ENCODE peak calls at places on chromosomes 13 and 19, in ten cellular contexts. One of them, this sample, is unnamed.

GRCh38 chr19:17205237-17206140 is 9.7 kb upstream of the USE1 start:
- DNase-seq in neuronal stem cell: no peak
- DNase-seq in GM12878: no peak
- DNase-seq in mammary epithelial cell: peak; percentile 23
- DNase-seq in CD8-positive, alpha-beta memory T cell: peak; percentile 49
- DNase-seq in tibial artery: no peak
- DNase-seq in A549: peak; percentile 72
- DNase-seq in psoas muscle: no peak
- DNase-seq in cardiac muscle cell: peak; percentile 72
- DNase-seq in uterus: no peak
- DNase-seq in this sample: peak; percentile 30

GRCh38 chr19:4606921-4607678 is 32.2 kb upstream of the TNFAIP8L1 start:
- DNase-seq in mammary epithelial cell: no peak
- DNase-seq in psoas muscle: peak; percentile 50
- DNase-seq in tibial artery: no peak
- DNase-seq in uterus: peak; percentile 20
- DNase-seq in neuronal stem cell: peak; percentile 75
- DNase-seq in cardiac muscle cell: peak; percentile 65
- DNase-seq in GM12878: no peak
- DNase-seq in A549: no peak
- DNase-seq in CD8-positive, alpha-beta memory T cell: no peak
- DNase-seq in this sample: no peak

GRCh38 chr19:16061943-16062342 is 14.4 kb upstream of the TPM4 start:
- DNase-seq in tibial artery: no peak
- DNase-seq in A549: no peak
- DNase-seq in cardiac muscle cell: no peak
- DNase-seq in mammary epithelial cell: no peak
- DNase-seq in CD8-positive, alpha-beta memory T cell: peak; percentile 75
- DNase-seq in GM12878: no peak
- DNase-seq in psoas muscle: no peak
- DNase-seq in neuronal stem cell: no peak
- DNase-seq in uterus: no peak
- DNase-seq in this sample: peak; percentile 41

GRCh38 chr19:55508120-55508519 is 19.9 kb downstream of the SSC5D start:
- DNase-seq in tibial artery: no peak
- DNase-seq in cardiac muscle cell: no peak
- DNase-seq in mammary epithelial cell: no peak
- DNase-seq in neuronal stem cell: no peak
- DNase-seq in CD8-positive, alpha-beta memory T cell: no peak
- DNase-seq in psoas muscle: no peak
- DNase-seq in A549: no peak
- DNase-seq in GM12878: no peak
- DNase-seq in uterus: no peak
- DNase-seq in this sample: no peak

GRCh38 chr13:49097374-49097773 is 121.7 kb downstream of the FNDC3A start:
- DNase-seq in mammary epithelial cell: peak; percentile 95
- DNase-seq in CD8-positive, alpha-beta memory T cell: no peak
- DNase-seq in psoas muscle: no peak
- DNase-seq in tibial artery: no peak
- DNase-seq in neuronal stem cell: no peak
- DNase-seq in GM12878: no peak
- DNase-seq in cardiac muscle cell: no peak
- DNase-seq in uterus: no peak
- DNase-seq in A549: peak; percentile 25
- DNase-seq in this sample: no peak

GRCh38 chr13:77779461-77780272 is 82.2 kb downstream of the SLAIN1 start:
- DNase-seq in CD8-positive, alpha-beta memory T cell: peak; percentile 26
- DNase-seq in A549: peak; percentile 61
- DNase-seq in tibial artery: peak; percentile 28
- DNase-seq in GM12878: peak; percentile 24
- DNase-seq in mammary epithelial cell: peak; percentile 22
- DNase-seq in cardiac muscle cell: peak; percentile 73
- DNase-seq in uterus: no peak
- DNase-seq in psoas muscle: no peak
- DNase-seq in neuronal stem cell: peak; percentile 33
- DNase-seq in this sample: peak; percentile 77

GRCh38 chr13:29846475-29847256 is 3.8 kb downstream of the UBL3 start:
- DNase-seq in cardiac muscle cell: no peak
- DNase-seq in psoas muscle: no peak
- DNase-seq in tibial artery: no peak
- DNase-seq in A549: no peak
- DNase-seq in GM12878: no peak
- DNase-seq in uterus: no peak
- DNase-seq in mammary epithelial cell: no peak
- DNase-seq in neuronal stem cell: no peak
- DNase-seq in CD8-positive, alpha-beta memory T cell: no peak
- DNase-seq in this sample: no peak

GRCh38 chr13:94006271-94006670 is 473.2 kb downstream of the DCT start:
- DNase-seq in tibial artery: no peak
- DNase-seq in uterus: no peak
- DNase-seq in A549: no peak
- DNase-seq in mammary epithelial cell: no peak
- DNase-seq in cardiac muscle cell: no peak
- DNase-seq in neuronal stem cell: no peak
- DNase-seq in GM12878: no peak
- DNase-seq in psoas muscle: no peak
- DNase-seq in CD8-positive, alpha-beta memory T cell: no peak
- DNase-seq in this sample: no peak

GRCh38 chr13:113209336-113209879 is at the start of gene CUL4A:
- DNase-seq in CD8-positive, alpha-beta memory T cell: peak; percentile 66
- DNase-seq in mammary epithelial cell: peak; percentile 73
- DNase-seq in neuronal stem cell: peak; percentile 84
- DNase-seq in tibial artery: peak; percentile 71
- DNase-seq in GM12878: no peak
- DNase-seq in cardiac muscle cell: peak; percentile 90
- DNase-seq in A549: peak; percentile 76
- DNase-seq in uterus: peak; percentile 71
- DNase-seq in psoas muscle: peak; percentile 84
- DNase-seq in this sample: peak; percentile 70

GRCh38 chr13:113209880-113210421 is 538 bp downstream of the CUL4A start:
- DNase-seq in GM12878: no peak
- DNase-seq in uterus: peak; percentile 40
- DNase-seq in psoas muscle: peak; percentile 59
- DNase-seq in CD8-positive, alpha-beta memory T cell: peak; percentile 83
- DNase-seq in cardiac muscle cell: peak; percentile 60
- DNase-seq in tibial artery: peak; percentile 43
- DNase-seq in A549: peak; percentile 60
- DNase-seq in mammary epithelial cell: peak; percentile 74
- DNase-seq in neuronal stem cell: peak; percentile 47
- DNase-seq in this sample: peak; percentile 70

GRCh38 chr13:113211774-113212173 is 2.4 kb downstream of the CUL4A start:
- DNase-seq in uterus: no peak
- DNase-seq in neuronal stem cell: no peak
- DNase-seq in tibial artery: no peak
- DNase-seq in GM12878: no peak
- DNase-seq in CD8-positive, alpha-beta memory T cell: no peak
- DNase-seq in cardiac muscle cell: no peak
- DNase-seq in A549: peak; percentile 57
- DNase-seq in psoas muscle: no peak
- DNase-seq in mammary epithelial cell: no peak
- DNase-seq in this sample: no peak

GRCh38 chr13:113208424-113209335 is at the start of gene PCID2:
- DNase-seq in CD8-positive, alpha-beta memory T cell: peak; percentile 92
- DNase-seq in cardiac muscle cell: peak; percentile 94
- DNase-seq in mammary epithelial cell: peak; percentile 88
- DNase-seq in A549: peak; percentile 91
- DNase-seq in tibial artery: peak; percentile 88
- DNase-seq in psoas muscle: peak; percentile 89
- DNase-seq in neuronal stem cell: peak; percentile 94
- DNase-seq in uterus: peak; percentile 89
- DNase-seq in GM12878: peak; percentile 48
- DNase-seq in this sample: peak; percentile 87

DNA sequence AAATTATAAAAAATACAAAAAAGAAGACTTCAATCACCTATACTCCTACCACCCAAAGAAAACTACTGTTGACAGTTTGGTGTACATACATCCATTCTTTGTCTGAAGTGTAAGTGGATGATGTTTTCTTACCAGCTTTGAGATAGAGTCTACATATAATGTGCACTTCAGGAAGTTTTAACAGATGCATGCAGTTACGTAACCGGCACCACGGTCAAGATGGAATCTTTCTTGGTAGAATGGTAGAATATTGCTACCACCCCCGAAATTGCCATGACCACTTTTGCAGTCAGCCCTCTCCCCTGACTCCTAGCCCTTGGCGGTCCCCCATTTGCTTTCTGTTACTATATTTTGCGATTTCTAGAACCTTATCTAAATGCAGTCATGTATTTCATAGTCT is 1.4 kb downstream of the CUL4A start:
- DNase-seq in GM12878: no peak
- DNase-seq in mammary epithelial cell: no peak
- DNase-seq in A549: no peak
- DNase-seq in cardiac muscle cell: no peak
- DNase-seq in neuronal stem cell: no peak
- DNase-seq in CD8-positive, alpha-beta memory T cell: no peak
- DNase-seq in tibial artery: no peak
- DNase-seq in uterus: no peak
- DNase-seq in psoas muscle: no peak
- DNase-seq in this sample: no peak
- H3K4me3 ChIP-seq in GM12878: peak overlapping the region; percentile 75
- H3K4me3 ChIP-seq in mammary epithelial cell: peak overlapping the region; percentile 87
- H3K4me3 ChIP-seq in A549: peak overlapping the region; percentile 99
- H3K4me3 ChIP-seq in cardiac muscle cell: peak overlapping the region; percentile 81
- H3K4me3 ChIP-seq in neuronal stem cell: peak overlapping the region; percentile 4
- H3K4me3 ChIP-seq in CD8-positive, alpha-beta memory T cell: no peak overlapping the region
- H3K4me3 ChIP-seq in tibial artery: peak overlapping the region; percentile 80
- H3K4me3 ChIP-seq in uterus: no peak overlapping the region
- H3K4me3 ChIP-seq in psoas muscle: peak overlapping the region; percentile 88
- H3K4me3 ChIP-seq in this sample: peak overlapping the region; percentile 95

DNA sequence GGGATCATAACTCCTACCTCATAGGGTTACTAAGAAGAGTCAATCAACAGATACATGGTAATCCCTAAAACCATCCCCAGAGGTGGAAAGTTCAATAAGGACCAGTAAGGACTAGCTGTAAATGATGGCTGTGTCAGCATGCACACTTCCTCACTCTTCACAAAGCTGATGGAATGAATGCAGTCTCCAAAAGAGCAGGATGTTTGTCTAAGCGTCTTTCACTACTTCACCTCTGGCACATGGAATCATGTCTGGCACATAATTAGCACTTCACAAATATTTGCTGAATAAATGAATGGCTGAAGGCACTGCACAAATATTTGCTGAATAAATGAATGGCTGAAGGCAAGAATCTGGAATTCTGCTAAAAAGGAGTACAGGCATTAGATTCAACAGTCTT is 134.2 kb downstream of the MIPEP start:
- DNase-seq in tibial artery: no peak
- DNase-seq in neuronal stem cell: no peak
- DNase-seq in cardiac muscle cell: no peak
- DNase-seq in uterus: no peak
- DNase-seq in GM12878: no peak
- DNase-seq in psoas muscle: no peak
- DNase-seq in mammary epithelial cell: no peak
- DNase-seq in CD8-positive, alpha-beta memory T cell: no peak
- DNase-seq in A549: no peak
- DNase-seq in this sample: no peak
- H3K4me1 ChIP-seq in tibial artery: no peaks in the 10 kb centered on the region
- H3K4me1 ChIP-seq in neuronal stem cell: peaks cover 31% of the 10 kb centered on the region
- H3K4me1 ChIP-seq in cardiac muscle cell: peaks cover 12% of the 10 kb centered on the region
- H3K4me1 ChIP-seq in uterus: no peaks in the 10 kb centered on the region
- H3K4me1 ChIP-seq in GM12878: peaks cover 34% of the 10 kb centered on the region
- H3K4me1 ChIP-seq in psoas muscle: no peaks in the 10 kb centered on the region
- H3K4me1 ChIP-seq in mammary epithelial cell: no peaks in the 10 kb centered on the region
- H3K4me1 ChIP-seq in CD8-positive, alpha-beta memory T cell: no peaks in the 10 kb centered on the region
- H3K4me1 ChIP-seq in A549: peaks cover 49% of the 10 kb centered on the region
- H3K4me1 ChIP-seq in this sample: no peaks in the 10 kb centered on the region

DNA sequence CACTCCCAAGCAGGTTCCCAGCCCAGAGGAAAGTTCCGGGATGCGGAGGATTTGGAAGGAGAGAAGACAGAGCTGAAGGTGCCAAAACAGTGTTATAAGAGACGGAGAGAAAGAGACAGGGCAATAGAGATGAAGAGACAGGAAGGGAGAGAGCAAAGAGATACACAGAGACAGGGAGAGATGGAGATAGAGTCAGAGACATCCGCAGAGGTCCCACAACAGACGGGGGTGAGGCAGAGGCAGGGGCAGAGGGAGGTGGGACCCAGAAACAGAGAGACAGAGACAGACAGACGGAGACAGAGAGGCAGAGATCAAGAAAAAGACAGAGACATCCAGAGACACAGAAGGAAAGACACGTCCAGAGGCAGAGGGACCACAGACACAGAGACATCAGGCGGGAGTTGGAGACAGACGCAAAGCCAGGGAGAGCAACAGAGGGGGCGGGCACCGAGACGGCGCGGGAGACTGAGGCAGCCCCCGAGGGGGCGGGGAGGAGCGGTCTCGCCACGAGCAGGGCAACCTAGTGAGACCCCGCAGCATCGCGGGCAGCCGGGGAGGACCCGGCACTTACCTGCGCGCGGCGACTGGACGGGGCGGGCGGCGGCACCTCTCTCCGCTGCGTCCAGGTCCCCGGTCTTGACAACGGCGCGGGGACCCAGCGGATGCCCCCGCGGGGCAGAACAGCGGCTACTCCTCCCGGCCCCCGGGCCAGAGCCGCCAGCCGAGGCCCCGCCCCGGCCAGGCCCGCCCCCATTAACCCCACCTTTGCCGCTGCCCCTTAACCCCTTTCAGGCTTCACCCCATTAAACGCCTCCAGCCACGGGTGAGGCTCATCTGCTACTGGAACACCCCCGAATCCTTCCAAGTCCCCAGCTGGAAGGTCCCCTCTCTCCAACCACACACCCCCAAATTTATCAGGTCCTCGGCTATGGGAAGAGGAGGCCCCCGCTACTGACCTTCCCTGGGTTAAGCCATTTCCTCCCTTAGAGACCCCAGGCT is at the start of gene GPR4:
- DNase-seq in tibial artery: no peak
- DNase-seq in cardiac muscle cell: peak; percentile 66
- DNase-seq in GM12878: no peak
- DNase-seq in psoas muscle: no peak
- DNase-seq in A549: no peak
- DNase-seq in CD8-positive, alpha-beta memory T cell: no peak
- DNase-seq in uterus: no peak
- DNase-seq in neuronal stem cell: no peak
- DNase-seq in mammary epithelial cell: no peak
- DNase-seq in this sample: no peak
- H3K4me3 ChIP-seq in tibial artery: peak within 1 kb of the TSS; percentile 39
- H3K4me3 ChIP-seq in cardiac muscle cell: no peak within 1 kb of the TSS
- H3K4me3 ChIP-seq in GM12878: no peak within 1 kb of the TSS
- H3K4me3 ChIP-seq in psoas muscle: peak within 1 kb of the TSS; percentile 65
- H3K4me3 ChIP-seq in A549: peak within 1 kb of the TSS; percentile 29
- H3K4me3 ChIP-seq in CD8-positive, alpha-beta memory T cell: no peak within 1 kb of the TSS
- H3K4me3 ChIP-seq in uterus: peak within 1 kb of the TSS; percentile 27
- H3K4me3 ChIP-seq in neuronal stem cell: no peak within 1 kb of the TSS
- H3K4me3 ChIP-seq in mammary epithelial cell: no peak within 1 kb of the TSS
- H3K4me3 ChIP-seq in this sample: no peak within 1 kb of the TSS

GRCh38 chr19:18290250-18291018 is 9.0 kb upstream of the JUND start:
- DNase-seq in A549: no peak
- DNase-seq in cardiac muscle cell: no peak
- DNase-seq in uterus: no peak
- DNase-seq in neuronal stem cell: no peak
- DNase-seq in tibial artery: no peak
- DNase-seq in GM12878: peak; percentile 79
- DNase-seq in psoas muscle: no peak
- DNase-seq in mammary epithelial cell: no peak
- DNase-seq in CD8-positive, alpha-beta memory T cell: peak; percentile 81
- DNase-seq in this sample: peak; percentile 67

GRCh38 chr19:18286973-18287635 is 5.7 kb upstream of the JUND start:
- DNase-seq in psoas muscle: no peak
- DNase-seq in uterus: no peak
- DNase-seq in GM12878: no peak
- DNase-seq in mammary epithelial cell: no peak
- DNase-seq in cardiac muscle cell: no peak
- DNase-seq in CD8-positive, alpha-beta memory T cell: no peak
- DNase-seq in A549: no peak
- DNase-seq in tibial artery: no peak
- DNase-seq in neuronal stem cell: no peak
- DNase-seq in this sample: no peak

GRCh38 chr19:18289471-18290066 is 8.1 kb upstream of the JUND start:
- DNase-seq in mammary epithelial cell: no peak
- DNase-seq in uterus: no peak
- DNase-seq in neuronal stem cell: no peak
- DNase-seq in GM12878: no peak
- DNase-seq in tibial artery: no peak
- DNase-seq in cardiac muscle cell: no peak
- DNase-seq in A549: no peak
- DNase-seq in psoas muscle: no peak
- DNase-seq in CD8-positive, alpha-beta memory T cell: no peak
- DNase-seq in this sample: no peak

GRCh38 chr19:18291019-18291524 is 9.7 kb upstream of the JUND start:
- DNase-seq in GM12878: no peak
- DNase-seq in tibial artery: no peak
- DNase-seq in psoas muscle: peak; percentile 40
- DNase-seq in CD8-positive, alpha-beta memory T cell: no peak
- DNase-seq in cardiac muscle cell: no peak
- DNase-seq in uterus: peak; percentile 65
- DNase-seq in A549: no peak
- DNase-seq in mammary epithelial cell: no peak
- DNase-seq in neuronal stem cell: no peak
- DNase-seq in this sample: peak; percentile 22

DNA sequence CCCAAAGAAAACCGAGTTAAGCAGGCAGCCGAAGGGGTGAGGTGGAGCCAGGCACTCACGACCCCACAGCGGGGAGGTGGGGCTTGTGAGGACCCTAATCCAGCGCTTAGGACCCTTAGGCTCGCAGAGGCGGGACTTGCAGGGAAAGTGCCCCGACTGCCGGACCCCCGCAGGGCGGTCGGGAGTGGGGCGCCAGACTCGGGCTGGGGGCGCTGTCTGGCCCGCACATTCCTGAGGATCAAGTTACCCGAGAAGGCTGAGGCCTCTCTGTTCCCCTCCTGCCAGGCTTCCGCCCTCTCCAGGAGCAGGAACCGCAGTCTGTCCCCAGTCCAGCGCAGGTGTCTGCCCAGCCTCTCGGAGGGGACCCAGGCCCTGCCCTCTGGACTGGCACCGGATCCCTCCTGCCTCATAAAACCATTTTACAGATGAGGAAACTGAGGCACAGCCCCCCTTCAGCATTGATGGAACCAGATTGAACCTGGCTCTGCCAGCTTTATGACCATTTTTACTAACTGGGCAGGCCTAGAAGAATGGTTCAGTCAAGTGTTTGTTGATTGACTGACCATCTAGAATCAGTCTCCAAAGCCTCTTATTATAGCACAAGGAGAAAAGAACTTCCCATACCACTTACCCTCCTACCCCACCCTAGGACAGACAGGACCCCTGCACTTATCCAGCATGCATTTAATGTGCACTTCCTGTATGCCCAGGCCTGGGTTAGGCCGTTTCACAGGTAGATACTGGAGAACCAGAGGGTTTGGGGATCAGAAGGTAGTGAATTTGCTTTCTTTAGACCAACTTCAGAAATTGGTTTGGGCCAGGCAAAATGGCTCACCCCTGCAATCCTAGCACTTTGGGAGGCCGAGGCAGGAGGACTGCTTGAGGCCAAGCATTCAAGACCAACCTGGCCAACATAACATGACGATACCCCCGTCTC is 6.7 kb upstream of the JUND start:
- DNase-seq in A549: no peak
- DNase-seq in uterus: no peak
- DNase-seq in GM12878: no peak
- DNase-seq in cardiac muscle cell: peak; percentile 60
- DNase-seq in tibial artery: no peak
- DNase-seq in CD8-positive, alpha-beta memory T cell: no peak
- DNase-seq in neuronal stem cell: no peak
- DNase-seq in psoas muscle: no peak
- DNase-seq in mammary epithelial cell: no peak
- DNase-seq in this sample: no peak
- H3K4me1 ChIP-seq in A549: peaks cover 22% of the 10 kb centered on the region
- H3K4me1 ChIP-seq in uterus: no peaks in the 10 kb centered on the region
- H3K4me1 ChIP-seq in GM12878: peaks cover 38% of the 10 kb centered on the region
- H3K4me1 ChIP-seq in cardiac muscle cell: peaks cover 19% of the 10 kb centered on the region
- H3K4me1 ChIP-seq in tibial artery: peaks cover 34% of the 10 kb centered on the region
- H3K4me1 ChIP-seq in CD8-positive, alpha-beta memory T cell: peaks cover 44% of the 10 kb centered on the region
- H3K4me1 ChIP-seq in neuronal stem cell: peaks cover 22% of the 10 kb centered on the region
- H3K4me1 ChIP-seq in psoas muscle: peaks cover 15% of the 10 kb centered on the region
- H3K4me1 ChIP-seq in mammary epithelial cell: peaks cover 15% of the 10 kb centered on the region
- H3K4me1 ChIP-seq in this sample: peaks cover 56% of the 10 kb centered on the region